ENCODE peak calls at places on chromosomes 7 and 10, in four cellular contexts. One of them, this sample, is unnamed.

GRCh38 chr7:84535584-84536255 is 341.1 kb upstream of the SEMA3A start:
- DNase-seq in right cardiac atrium: no peak
- DNase-seq in lower lobe of right lung: no peak
- DNase-seq in epithelial cell of prostate: no peak
- DNase-seq in this sample: no peak

GRCh38 chr7:41858196-41858595 is 155.3 kb upstream of the INHBA start:
- DNase-seq in right cardiac atrium: no peak
- DNase-seq in lower lobe of right lung: no peak
- DNase-seq in epithelial cell of prostate: no peak
- DNase-seq in this sample: no peak

GRCh38 chr7:55260671-55261385 is 104.3 kb upstream of the LANCL2 start:
- DNase-seq in right cardiac atrium: no peak
- DNase-seq in lower lobe of right lung: no peak
- DNase-seq in epithelial cell of prostate: no peak
- DNase-seq in this sample: no peak

GRCh38 chr7:47422631-47423030 is 159.3 kb downstream of the TNS3 start:
- DNase-seq in right cardiac atrium: no peak
- DNase-seq in lower lobe of right lung: no peak
- DNase-seq in epithelial cell of prostate: no peak
- DNase-seq in this sample: no peak

GRCh38 chr7:135333196-135333595 is 99.6 kb downstream of the STRA8 start:
- DNase-seq in right cardiac atrium: no peak
- DNase-seq in lower lobe of right lung: no peak
- DNase-seq in epithelial cell of prostate: peak
- DNase-seq in this sample: peak

GRCh38 chr7:74289660-74290589 is 718 bp downstream of the CLIP2 start:
- DNase-seq in right cardiac atrium: peak
- DNase-seq in lower lobe of right lung: peak
- DNase-seq in epithelial cell of prostate: no peak
- DNase-seq in this sample: peak

GRCh38 chr7:15747187-15748111 is 61.0 kb upstream of the MEOX2 start:
- DNase-seq in right cardiac atrium: peak
- DNase-seq in lower lobe of right lung: no peak
- DNase-seq in epithelial cell of prostate: no peak
- DNase-seq in this sample: peak

GRCh38 chr7:73437699-73438416 is 4.3 kb downstream of the FZD9 start:
- DNase-seq in right cardiac atrium: peak
- DNase-seq in lower lobe of right lung: no peak
- DNase-seq in epithelial cell of prostate: no peak
- DNase-seq in this sample: no peak

GRCh38 chr10:15472431-15473400 is 101.6 kb upstream of the FAM171A1 start:
- DNase-seq in right cardiac atrium: no peak
- DNase-seq in lower lobe of right lung: no peak
- DNase-seq in epithelial cell of prostate: no peak
- DNase-seq in this sample: no peak

GRCh38 chr10:80524190-80524589 is 13.5 kb upstream of the SH2D4B start:
- DNase-seq in right cardiac atrium: no peak
- DNase-seq in lower lobe of right lung: no peak
- DNase-seq in epithelial cell of prostate: no peak
- DNase-seq in this sample: no peak

GRCh38 chr10:103069453-103070331 is 123.4 kb downstream of the NT5C2 start:
- DNase-seq in right cardiac atrium: peak
- DNase-seq in lower lobe of right lung: peak
- DNase-seq in epithelial cell of prostate: peak
- DNase-seq in this sample: peak

GRCh38 chr10:124367936-124368335 is 50.8 kb downstream of the OAT start:
- DNase-seq in right cardiac atrium: no peak
- DNase-seq in lower lobe of right lung: peak
- DNase-seq in epithelial cell of prostate: no peak
- DNase-seq in this sample: no peak

GRCh38 chr10:3531670-3532069 is 253.3 kb downstream of the KLF6 start:
- DNase-seq in right cardiac atrium: no peak
- DNase-seq in lower lobe of right lung: no peak
- DNase-seq in epithelial cell of prostate: no peak
- DNase-seq in this sample: no peak

GRCh38 chr7:50646069-50646468 is 80.9 kb upstream of the DDC start:
- DNase-seq in right cardiac atrium: no peak
- DNase-seq in lower lobe of right lung: no peak
- DNase-seq in epithelial cell of prostate: no peak
- DNase-seq in this sample: no peak

GRCh38 chr7:74527842-74528241 is 74.1 kb downstream of the GTF2IRD1 start:
- DNase-seq in right cardiac atrium: no peak
- DNase-seq in lower lobe of right lung: no peak
- DNase-seq in epithelial cell of prostate: no peak
- DNase-seq in this sample: no peak

GRCh38 chr7:85285502-85285901 is 98.6 kb upstream of the SEMA3D start:
- DNase-seq in right cardiac atrium: no peak
- DNase-seq in lower lobe of right lung: no peak
- DNase-seq in epithelial cell of prostate: no peak
- DNase-seq in this sample: no peak

GRCh38 chr7:117241088-117241487 is 81.8 kb downstream of the WNT2 start:
- DNase-seq in right cardiac atrium: no peak
- DNase-seq in lower lobe of right lung: no peak
- DNase-seq in epithelial cell of prostate: no peak
- DNase-seq in this sample: no peak

GRCh38 chr10:131269776-131270460 is 41.6 kb downstream of the TCERG1L start:
- DNase-seq in right cardiac atrium: no peak
- DNase-seq in lower lobe of right lung: no peak
- DNase-seq in epithelial cell of prostate: no peak
- DNase-seq in this sample: no peak

GRCh38 chr10:124516998-124517397 is 55.4 kb downstream of the LHPP start:
- DNase-seq in right cardiac atrium: peak
- DNase-seq in lower lobe of right lung: no peak
- DNase-seq in epithelial cell of prostate: no peak
- DNase-seq in this sample: no peak

GRCh38 chr10:667096-667495 is 22.4 kb downstream of the DIP2C start:
- DNase-seq in right cardiac atrium: no peak
- DNase-seq in lower lobe of right lung: no peak
- DNase-seq in epithelial cell of prostate: no peak
- DNase-seq in this sample: no peak

GRCh38 chr10:71756441-71757191 is 16.7 kb downstream of the VSIR start:
- DNase-seq in right cardiac atrium: no peak
- DNase-seq in lower lobe of right lung: no peak
- DNase-seq in epithelial cell of prostate: no peak
- DNase-seq in this sample: no peak

GRCh38 chr10:49298990-49299815 is at the start of gene C10orf71:
- DNase-seq in right cardiac atrium: no peak
- DNase-seq in lower lobe of right lung: no peak
- DNase-seq in epithelial cell of prostate: no peak
- DNase-seq in this sample: no peak

GRCh38 chr7:157796846-157797245 is 460.0 kb downstream of the DNAJB6 start:
- DNase-seq in right cardiac atrium: no peak
- DNase-seq in lower lobe of right lung: no peak
- DNase-seq in epithelial cell of prostate: no peak
- DNase-seq in this sample: no peak

GRCh38 chr10:125982256-125982948 is 86.0 kb downstream of the FANK1 start:
- DNase-seq in right cardiac atrium: no peak
- DNase-seq in lower lobe of right lung: no peak
- DNase-seq in epithelial cell of prostate: no peak
- DNase-seq in this sample: peak

GRCh38 chr10:128047991-128048826 is 78.0 kb downstream of the MKI67 start:
- DNase-seq in right cardiac atrium: no peak
- DNase-seq in lower lobe of right lung: no peak
- DNase-seq in epithelial cell of prostate: no peak
- DNase-seq in this sample: no peak

GRCh38 chr7:80907612-80908011 is 11.2 kb downstream of the SEMA3C start:
- DNase-seq in right cardiac atrium: no peak
- DNase-seq in lower lobe of right lung: no peak
- DNase-seq in epithelial cell of prostate: no peak
- DNase-seq in this sample: no peak

GRCh38 chr7:88276605-88277153 is 30.0 kb downstream of the STEAP4 start:
- DNase-seq in right cardiac atrium: no peak
- DNase-seq in lower lobe of right lung: no peak
- DNase-seq in epithelial cell of prostate: no peak
- DNase-seq in this sample: no peak

GRCh38 chr7:130566168-130566897 is 74.4 kb downstream of the MEST start:
- DNase-seq in right cardiac atrium: peak
- DNase-seq in lower lobe of right lung: no peak
- DNase-seq in epithelial cell of prostate: no peak
- DNase-seq in this sample: peak

GRCh38 chr10:12420530-12421117 is 71.3 kb downstream of the CAMK1D start:
- DNase-seq in right cardiac atrium: no peak
- DNase-seq in lower lobe of right lung: no peak
- DNase-seq in epithelial cell of prostate: no peak
- DNase-seq in this sample: no peak

GRCh38 chr7:99036531-99037175 is 107.3 kb downstream of the SMURF1 start:
- DNase-seq in right cardiac atrium: peak
- DNase-seq in lower lobe of right lung: no peak
- DNase-seq in epithelial cell of prostate: no peak
- DNase-seq in this sample: peak

GRCh38 chr10:84311596-84311995 is 16.8 kb upstream of the CCSER2 start:
- DNase-seq in right cardiac atrium: no peak
- DNase-seq in lower lobe of right lung: no peak
- DNase-seq in epithelial cell of prostate: no peak
- DNase-seq in this sample: no peak

DNA sequence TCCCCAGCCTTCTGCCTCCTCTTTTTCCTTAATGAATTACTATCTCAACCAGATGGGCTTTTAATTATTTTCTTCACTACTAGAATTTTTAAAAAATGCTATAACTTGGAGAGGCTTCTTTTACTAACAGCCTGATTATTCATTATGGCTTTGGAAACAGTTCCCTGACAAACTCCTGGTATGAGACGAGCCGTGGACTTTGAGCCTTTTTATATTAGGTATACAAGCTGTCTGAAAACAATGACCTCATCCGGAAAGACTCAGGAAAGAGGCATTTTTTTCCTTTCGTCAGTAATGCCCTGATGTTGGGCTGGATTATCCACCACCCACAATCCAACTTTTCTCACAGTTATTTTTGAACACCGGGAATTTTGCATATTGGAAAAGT is 26.7 kb upstream of the ABLIM1 start:
- DNase-seq in right cardiac atrium: no peak
- DNase-seq in lower lobe of right lung: no peak
- DNase-seq in epithelial cell of prostate: no peak
- DNase-seq in this sample: no peak
- H3K27ac ChIP-seq in right cardiac atrium: no peak
- H3K27ac ChIP-seq in lower lobe of right lung: peak
- H3K27ac ChIP-seq in epithelial cell of prostate: peak
- H3K27ac ChIP-seq in this sample: peak

GRCh38 chr7:23185980-23186379 is 4.1 kb downstream of the NUP42 start:
- DNase-seq in right cardiac atrium: no peak
- DNase-seq in lower lobe of right lung: no peak
- DNase-seq in epithelial cell of prostate: no peak
- DNase-seq in this sample: no peak

GRCh38 chr7:23196306-23196705 is 14.5 kb downstream of the NUP42 start:
- DNase-seq in right cardiac atrium: no peak
- DNase-seq in lower lobe of right lung: no peak
- DNase-seq in epithelial cell of prostate: no peak
- DNase-seq in this sample: no peak

GRCh38 chr7:23191022-23191421 is 9.2 kb downstream of the NUP42 start:
- DNase-seq in right cardiac atrium: no peak
- DNase-seq in lower lobe of right lung: no peak
- DNase-seq in epithelial cell of prostate: no peak
- DNase-seq in this sample: peak
- H3K27ac ChIP-seq in right cardiac atrium: no peak
- H3K27ac ChIP-seq in lower lobe of right lung: no peak
- H3K27ac ChIP-seq in epithelial cell of prostate: no peak
- H3K27ac ChIP-seq in this sample: no peak

GRCh38 chr10:89003344-89003743 is 12.7 kb downstream of the FAS start:
- DNase-seq in right cardiac atrium: no peak
- DNase-seq in lower lobe of right lung: no peak
- DNase-seq in epithelial cell of prostate: no peak
- DNase-seq in this sample: no peak

GRCh38 chr10:89001024-89001423 is 10.4 kb downstream of the FAS start:
- DNase-seq in right cardiac atrium: no peak
- DNase-seq in lower lobe of right lung: no peak
- DNase-seq in epithelial cell of prostate: no peak
- DNase-seq in this sample: no peak

GRCh38 chr10:88999629-89000028 is 9.0 kb downstream of the FAS start:
- DNase-seq in right cardiac atrium: no peak
- DNase-seq in lower lobe of right lung: no peak
- DNase-seq in epithelial cell of prostate: no peak
- DNase-seq in this sample: no peak

GRCh38 chr10:89002234-89002978 is 11.8 kb downstream of the FAS start:
- DNase-seq in right cardiac atrium: no peak
- DNase-seq in lower lobe of right lung: no peak
- DNase-seq in epithelial cell of prostate: no peak
- DNase-seq in this sample: no peak

DNA sequence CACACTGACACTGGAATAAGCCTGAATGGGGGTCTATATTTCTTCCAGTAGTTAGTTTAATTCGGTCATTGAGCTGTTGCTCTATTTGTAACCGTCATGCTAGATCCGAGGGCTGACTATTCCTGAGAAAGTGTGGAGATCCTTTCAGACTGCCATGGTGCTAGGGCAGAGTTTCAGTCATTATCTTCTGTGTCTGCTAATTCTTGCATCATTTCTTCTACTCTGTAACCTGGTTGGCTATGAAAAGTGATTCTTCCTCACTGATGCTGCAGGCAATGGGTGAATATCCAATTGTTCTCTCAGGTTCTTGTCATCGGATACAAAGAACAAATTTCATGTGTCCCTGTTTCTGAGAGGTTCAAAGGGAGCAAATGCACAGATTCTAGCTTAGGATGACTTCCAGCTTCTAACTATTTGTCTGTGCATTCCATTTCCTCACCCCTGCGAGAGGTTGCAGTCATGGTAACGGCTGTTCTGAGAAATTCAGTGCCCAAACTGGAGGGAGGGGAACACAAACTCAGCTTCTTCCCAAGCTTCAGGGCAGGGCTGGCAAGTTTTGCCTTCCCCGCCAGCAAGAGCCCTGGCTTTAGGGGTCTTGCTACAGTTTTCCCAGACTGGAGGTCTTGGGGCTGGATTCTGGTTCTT is 11.0 kb downstream of the FAS start:
- DNase-seq in right cardiac atrium: no peak
- DNase-seq in lower lobe of right lung: no peak
- DNase-seq in epithelial cell of prostate: no peak
- DNase-seq in this sample: no peak
- H3K27ac ChIP-seq in right cardiac atrium: peak
- H3K27ac ChIP-seq in lower lobe of right lung: peak
- H3K27ac ChIP-seq in epithelial cell of prostate: no peak
- H3K27ac ChIP-seq in this sample: no peak

GRCh38 chr10:120825878-120826383 is 25.2 kb upstream of the WDR11 start:
- DNase-seq in right cardiac atrium: no peak
- DNase-seq in lower lobe of right lung: no peak
- DNase-seq in epithelial cell of prostate: no peak
- DNase-seq in this sample: no peak
- H3K27ac ChIP-seq in right cardiac atrium: no peak
- H3K27ac ChIP-seq in lower lobe of right lung: no peak
- H3K27ac ChIP-seq in epithelial cell of prostate: no peak
- H3K27ac ChIP-seq in this sample: no peak

GRCh38 chr10:120048358-120048757 is 155.8 kb downstream of the SEC23IP start:
- DNase-seq in right cardiac atrium: no peak
- DNase-seq in lower lobe of right lung: no peak
- DNase-seq in epithelial cell of prostate: peak
- DNase-seq in this sample: no peak
- H3K27ac ChIP-seq in right cardiac atrium: no peak
- H3K27ac ChIP-seq in lower lobe of right lung: no peak
- H3K27ac ChIP-seq in epithelial cell of prostate: no peak
- H3K27ac ChIP-seq in this sample: no peak

DNA sequence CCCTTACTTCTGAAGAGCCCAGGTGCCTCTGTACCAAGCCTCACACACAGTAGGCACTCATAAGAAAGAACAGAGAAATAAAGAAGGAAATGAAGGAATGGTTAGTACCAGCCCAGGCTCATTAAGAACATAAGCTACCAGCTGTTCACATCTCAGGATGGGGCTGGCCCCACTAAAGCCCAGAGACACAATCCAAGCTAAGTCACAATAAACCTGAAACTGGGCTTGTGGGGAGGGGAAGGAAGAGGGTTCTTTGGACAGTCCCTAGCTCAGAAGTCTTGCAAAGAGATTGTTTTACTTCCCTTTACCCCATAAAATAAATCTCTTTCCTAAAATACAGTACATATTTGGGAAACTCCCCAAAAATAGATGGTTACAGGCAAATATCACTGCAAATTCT is 24.3 kb downstream of the FBXW4 start:
- DNase-seq in right cardiac atrium: no peak
- DNase-seq in lower lobe of right lung: no peak
- DNase-seq in epithelial cell of prostate: no peak
- DNase-seq in this sample: no peak
- H3K27ac ChIP-seq in right cardiac atrium: no peak
- H3K27ac ChIP-seq in lower lobe of right lung: no peak
- H3K27ac ChIP-seq in epithelial cell of prostate: no peak
- H3K27ac ChIP-seq in this sample: no peak